ENCODE peak calls at places on chromosomes 13 and 19, in six cellular contexts. U is tibial nerve, Q is sigmoid colon, T is A549, S is transverse colon, E is stomach. P is an unnamed sample.

GRCh38 chr19:32222594-32222993 is 122.8 kb upstream of the ZNF507 start:
- DNase-seq in Q (no peak), U (no peak), E (no peak), T (no peak), S (no peak), P (no peak)

GRCh38 chr19:19642506-19643157 is 825 bp downstream of the GMIP start:
- DNase-seq in S (peak), Q (no peak), U (no peak), E (no peak), T (no peak), P (no peak)

GRCh38 chr13:103066991-103067390 is 774 bp upstream of the SLC10A2 start:
- DNase-seq in Q (no peak), S (no peak), T (no peak), U (no peak), E (no peak), P (no peak)

GRCh38 chr13:108902557-108903155 is 273.2 kb downstream of the MYO16 start:
- DNase-seq in U (no peak), S (no peak), T (no peak), E (no peak), Q (no peak), P (no peak)

GRCh38 chr19:1856698-1857603 is 6.4 kb downstream of the KLF16 start:
- DNase-seq in T (peak), Q (peak), E (peak), U (peak), S (peak), P (peak)

GRCh38 chr13:81142306-81142999 is 801.5 kb upstream of the SPRY2 start:
- DNase-seq in T (no peak), Q (no peak), S (no peak), U (no peak), E (no peak), P (no peak)

GRCh38 chr13:54029720-54030119 is 1001.1 kb downstream of the OLFM4 start:
- DNase-seq in T (no peak), S (no peak), U (no peak), E (no peak), Q (no peak), P (no peak)

GRCh38 chr13:93535256-93535655 is 308.6 kb downstream of the GPC6 start:
- DNase-seq in S (no peak), U (no peak), Q (no peak), T (peak), E (no peak), P (no peak)

GRCh38 chr19:35214766-35215422 is 13.6 kb downstream of the FAM187B start:
- DNase-seq in T (no peak), S (no peak), E (no peak), Q (no peak), U (no peak), P (no peak)

GRCh38 chr13:93248627-93249047 is 22.0 kb downstream of the GPC6 start:
- DNase-seq in S (no peak), Q (no peak), U (no peak), T (peak), E (peak), P (no peak)

GRCh38 chr13:44303681-44304432 is 69.8 kb upstream of the SERP2 start:
- DNase-seq in S (peak), Q (peak), T (no peak), U (no peak), E (peak), P (no peak)

GRCh38 chr13:30301827-30302226 is 5.5 kb downstream of the KATNAL1 start:
- DNase-seq in E (no peak), U (no peak), Q (no peak), T (no peak), S (no peak), P (no peak)

DNA sequence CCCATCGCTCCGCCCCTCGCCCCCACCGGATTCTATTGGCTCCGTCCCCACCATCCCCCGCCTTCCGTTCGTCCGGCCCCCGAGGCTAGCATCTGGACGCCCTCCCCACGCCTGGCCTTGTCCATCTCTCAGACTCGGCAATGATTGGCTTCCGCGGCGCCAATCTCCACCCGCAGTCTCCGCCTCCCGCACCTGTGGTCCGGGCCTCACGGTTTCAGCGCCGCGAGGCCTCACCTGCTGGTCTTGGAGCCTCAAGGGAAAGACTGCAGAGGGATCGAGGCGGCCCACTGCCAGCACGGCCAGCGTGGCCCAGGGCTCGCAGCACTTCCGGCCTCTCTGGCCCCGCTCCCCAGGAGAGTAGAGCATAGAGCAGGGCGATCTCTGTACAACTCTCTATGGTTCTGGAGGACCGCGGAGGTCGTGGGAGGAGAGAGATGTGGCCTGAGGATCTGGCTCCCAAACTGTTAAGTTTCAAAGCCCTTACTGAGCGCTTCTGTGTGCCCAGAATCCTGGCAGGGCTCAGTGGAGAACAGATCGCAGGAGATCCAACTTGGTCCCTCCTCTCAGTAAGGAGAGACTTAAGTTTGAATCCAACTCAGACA is at the start of gene ERCC1:
- DNase-seq in E (peak), U (peak), S (no peak), Q (peak), T (peak), P (no peak)
- TF ChIP-seq EP300 in E (no peak), U (no peak), S (no peak), Q (no peak), T (no peak), P (no peak)

DNA sequence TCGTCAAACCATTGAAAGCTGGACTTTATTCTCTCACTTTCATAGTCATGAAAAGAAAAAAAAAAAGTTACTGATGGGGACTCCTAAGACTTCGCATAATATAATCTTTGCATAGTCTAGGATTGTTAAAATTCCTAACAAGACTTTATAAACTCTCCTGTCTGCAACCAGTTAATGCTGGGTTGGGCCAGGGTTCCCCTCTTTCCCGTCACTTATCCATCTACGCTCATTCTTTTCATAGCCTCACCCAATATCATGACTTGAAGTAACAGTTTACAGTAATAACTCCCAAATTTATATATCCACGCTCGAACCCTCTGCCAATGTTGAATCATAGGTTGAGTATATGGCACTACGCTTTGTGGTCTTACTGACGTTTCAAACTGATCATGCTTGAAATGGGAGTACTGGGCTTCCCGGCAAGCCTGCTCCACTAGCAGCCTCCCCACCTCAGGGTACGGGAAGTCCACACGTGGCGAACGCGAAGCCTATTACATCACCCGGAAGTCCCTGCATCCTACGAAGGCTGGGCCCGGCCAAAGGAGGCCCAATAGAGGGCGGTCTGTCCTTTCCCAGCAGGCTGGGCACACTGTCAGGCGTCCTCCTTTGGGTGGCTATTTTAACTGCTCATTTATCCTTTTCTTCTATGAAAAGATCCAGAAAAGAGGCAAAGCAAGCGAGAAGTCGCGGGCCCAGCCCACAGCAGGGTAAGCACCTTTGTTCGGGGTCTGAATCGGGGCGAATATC is 694 bp upstream of the ZNF460 start:
- DNase-seq in T (peak), S (peak), Q (peak), E (peak), U (peak), P (peak)
- TF ChIP-seq POLR2A in T (peak), S (no peak), Q (no peak), E (no peak), U (peak), P (peak)

DNA sequence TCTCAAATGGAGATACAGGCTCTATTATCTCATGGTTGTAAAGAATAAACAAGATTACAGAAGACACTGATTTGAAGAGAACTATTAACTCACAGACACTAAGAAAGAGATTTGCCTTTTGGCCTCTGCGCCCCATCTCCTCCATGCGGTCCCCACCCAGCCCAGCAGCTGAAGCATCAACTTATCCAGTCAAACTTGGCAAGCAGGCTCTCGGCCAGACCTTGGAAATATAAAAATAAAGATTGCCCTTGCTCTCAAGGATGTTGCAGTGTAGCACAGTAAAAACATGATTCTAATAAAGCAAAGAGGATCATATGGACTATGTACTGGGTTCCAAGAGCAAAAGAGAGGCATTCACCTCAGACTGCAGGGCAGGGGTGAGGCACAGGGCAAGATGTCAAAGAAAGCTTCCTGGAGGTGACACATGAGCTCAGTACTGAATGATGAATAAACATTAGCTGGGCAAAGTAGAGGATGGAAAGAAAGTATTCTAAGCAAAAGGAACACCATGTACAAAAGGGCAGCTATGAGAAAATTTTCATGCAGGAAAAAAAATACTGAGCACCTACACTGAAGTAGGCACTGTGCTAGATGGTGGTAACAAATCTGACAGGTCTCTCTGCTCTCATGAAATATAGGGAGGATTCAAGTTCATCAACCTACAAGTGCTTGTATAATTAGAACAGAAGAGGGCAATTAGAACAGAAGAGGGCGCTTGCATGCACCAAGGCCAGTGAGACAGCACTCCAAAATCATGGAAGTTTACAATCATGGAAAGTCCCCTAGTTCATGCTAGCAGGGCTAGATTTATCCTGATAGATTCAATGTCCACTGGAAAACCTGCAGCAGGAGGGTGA is 85.0 kb downstream of the SACS start:
- DNase-seq in Q (no peak), S (no peak), T (peak), E (no peak), U (no peak), P (no peak)
- TF ChIP-seq EP300 in Q (no peak), S (no peak), T (no peak), E (peak), U (no peak), P (no peak)

GRCh38 chr13:41295973-41296372 is 15.1 kb upstream of the NAA16 start:
- DNase-seq in E (no peak), T (no peak), Q (no peak), U (no peak), S (no peak), P (no peak)

GRCh38 chr13:41296879-41297646 is 14.0 kb upstream of the NAA16 start:
- DNase-seq in S (no peak), T (no peak), Q (no peak), U (no peak), E (no peak), P (no peak)

GRCh38 chr13:41294914-41295313 is 16.2 kb upstream of the NAA16 start:
- DNase-seq in E (no peak), S (no peak), Q (no peak), T (no peak), U (no peak), P (no peak)

GRCh38 chr13:41291246-41291645 is 19.8 kb upstream of the NAA16 start:
- DNase-seq in S (no peak), E (no peak), U (no peak), Q (no peak), T (no peak), P (no peak)

GRCh38 chr13:41293272-41293671 is 17.8 kb upstream of the NAA16 start:
- DNase-seq in Q (no peak), U (no peak), E (no peak), T (no peak), S (no peak), P (no peak)
- TF ChIP-seq POLR2A in Q (no peak), U (no peak), E (no peak), T (no peak), S (no peak), P (no peak)

DNA sequence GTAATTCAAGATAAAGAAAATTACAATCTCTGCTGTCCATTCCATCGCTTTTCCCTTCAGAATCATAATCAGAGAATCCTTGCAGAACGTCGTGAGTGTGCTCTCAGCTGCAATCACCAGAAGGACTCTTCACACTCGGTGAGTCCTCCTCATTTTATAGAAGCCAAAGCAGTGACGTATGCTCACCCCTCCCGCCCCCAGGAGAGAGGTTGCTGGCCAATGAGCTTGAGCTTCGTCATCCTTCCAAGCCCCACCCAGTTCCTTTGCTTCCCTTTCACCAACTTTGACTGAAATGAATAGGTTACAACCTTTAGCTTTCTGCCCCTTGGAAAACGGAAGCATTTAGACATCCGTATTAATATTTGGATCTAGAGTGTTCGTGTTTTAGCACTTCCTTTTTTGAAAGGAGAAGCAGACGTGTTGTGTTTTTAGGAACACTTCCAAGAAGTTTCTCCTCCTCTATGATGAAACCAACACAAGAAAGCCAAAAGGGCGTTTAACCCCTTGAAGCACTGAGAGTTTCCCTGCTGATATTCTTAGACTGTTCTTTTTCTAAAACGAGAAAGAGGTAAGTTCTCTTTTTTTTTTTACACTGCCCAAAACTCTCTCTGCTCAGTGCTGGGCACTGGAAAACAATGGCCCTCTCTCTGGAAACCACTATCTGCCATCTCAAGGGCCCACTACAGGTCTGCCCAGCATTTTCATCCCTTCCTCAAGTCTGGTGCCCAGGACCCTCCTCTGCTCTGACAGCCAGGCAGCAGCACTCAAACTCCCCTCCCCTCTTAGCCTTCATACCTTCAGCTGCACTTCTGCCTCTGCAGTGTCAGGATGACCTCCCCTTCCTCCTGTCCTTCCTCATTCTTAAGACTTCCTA is 44.3 kb upstream of the CEACAM21 start:
- DNase-seq in S (peak), E (peak), U (peak), Q (peak), T (peak), P (peak)
- TF ChIP-seq EP300 in S (no peak), E (no peak), U (peak), Q (peak), T (no peak), P (no peak)

GRCh38 chr19:50488795-50489194 is 12.1 kb upstream of the GARIN5A start:
- DNase-seq in U (no peak), S (no peak), Q (no peak), E (no peak), T (no peak), P (no peak)
- TF ChIP-seq POLR2A in U (no peak), S (no peak), Q (no peak), E (no peak), T (no peak), P (no peak)

DNA sequence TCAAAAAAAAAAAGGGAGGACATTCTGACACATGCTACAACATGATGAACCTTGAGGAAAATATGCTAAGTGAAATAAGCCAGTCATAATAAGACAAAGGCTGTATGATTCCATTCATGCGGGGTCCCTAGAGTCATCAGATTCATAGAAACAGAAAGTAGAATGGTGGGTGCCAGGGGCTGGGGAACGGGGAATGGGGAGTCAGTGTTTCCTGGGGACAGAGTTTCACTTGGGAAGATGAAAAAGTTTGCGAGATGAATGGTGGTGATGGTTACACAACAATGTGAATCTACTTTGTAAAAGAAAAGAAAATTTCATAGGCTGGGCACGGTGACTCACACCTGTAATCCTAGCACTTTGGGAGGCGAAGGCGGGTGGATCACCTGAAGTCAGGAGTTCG is 6.1 kb upstream of the CLEC4G start:
- DNase-seq in U (no peak), S (no peak), Q (no peak), E (no peak), T (no peak), P (no peak)
- TF ChIP-seq EP300 in U (no peak), S (no peak), Q (no peak), E (no peak), T (no peak), P (no peak)

DNA sequence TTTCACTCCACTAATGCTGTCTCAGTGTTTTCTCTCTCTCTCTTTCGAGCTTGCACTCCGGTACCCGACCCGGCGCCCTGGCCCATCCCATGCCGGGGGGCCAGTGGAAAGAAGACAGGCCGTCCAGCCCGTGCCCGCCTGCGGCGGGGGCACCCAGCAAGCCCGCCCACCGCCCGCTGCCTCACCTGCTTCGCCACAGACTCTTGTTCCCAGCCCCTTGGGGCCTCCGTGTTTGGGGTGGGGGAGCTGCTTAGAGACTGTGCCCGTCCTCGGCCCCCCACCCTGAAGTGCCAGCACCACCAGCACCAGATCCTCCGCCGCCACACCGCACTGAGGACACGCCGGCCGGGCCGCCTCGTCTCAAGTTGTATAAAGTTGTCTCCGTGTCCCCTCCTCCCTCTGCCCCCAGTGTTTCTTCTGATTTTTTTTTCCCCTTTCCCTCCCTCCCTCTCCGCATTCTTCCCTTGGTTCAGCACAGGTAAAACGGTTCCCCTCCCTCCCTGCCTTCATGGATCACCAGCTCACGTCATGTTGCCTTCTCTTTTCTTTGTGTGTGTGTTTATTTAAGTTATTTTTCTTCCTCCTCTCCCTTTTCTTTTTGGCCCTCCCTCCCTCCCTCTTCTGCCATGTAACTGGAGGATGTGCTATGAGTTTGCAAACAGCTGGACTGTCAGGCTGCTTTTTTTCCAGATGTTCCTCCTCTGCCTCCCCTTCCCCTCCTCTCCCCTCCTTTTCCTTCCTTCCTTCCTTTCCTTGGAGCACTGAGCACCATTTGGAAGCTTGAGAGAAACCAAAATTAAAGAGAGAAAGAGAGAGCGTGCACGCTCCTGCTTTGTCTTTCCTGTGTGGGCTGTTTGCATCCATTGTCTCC is 2.1 kb downstream of the LENG9 start:
- DNase-seq in U (no peak), S (no peak), T (no peak), E (no peak), Q (no peak), P (peak)
- TF ChIP-seq POLR2A in U (no peak), S (no peak), T (no peak), E (no peak), Q (no peak), P (no peak)

DNA sequence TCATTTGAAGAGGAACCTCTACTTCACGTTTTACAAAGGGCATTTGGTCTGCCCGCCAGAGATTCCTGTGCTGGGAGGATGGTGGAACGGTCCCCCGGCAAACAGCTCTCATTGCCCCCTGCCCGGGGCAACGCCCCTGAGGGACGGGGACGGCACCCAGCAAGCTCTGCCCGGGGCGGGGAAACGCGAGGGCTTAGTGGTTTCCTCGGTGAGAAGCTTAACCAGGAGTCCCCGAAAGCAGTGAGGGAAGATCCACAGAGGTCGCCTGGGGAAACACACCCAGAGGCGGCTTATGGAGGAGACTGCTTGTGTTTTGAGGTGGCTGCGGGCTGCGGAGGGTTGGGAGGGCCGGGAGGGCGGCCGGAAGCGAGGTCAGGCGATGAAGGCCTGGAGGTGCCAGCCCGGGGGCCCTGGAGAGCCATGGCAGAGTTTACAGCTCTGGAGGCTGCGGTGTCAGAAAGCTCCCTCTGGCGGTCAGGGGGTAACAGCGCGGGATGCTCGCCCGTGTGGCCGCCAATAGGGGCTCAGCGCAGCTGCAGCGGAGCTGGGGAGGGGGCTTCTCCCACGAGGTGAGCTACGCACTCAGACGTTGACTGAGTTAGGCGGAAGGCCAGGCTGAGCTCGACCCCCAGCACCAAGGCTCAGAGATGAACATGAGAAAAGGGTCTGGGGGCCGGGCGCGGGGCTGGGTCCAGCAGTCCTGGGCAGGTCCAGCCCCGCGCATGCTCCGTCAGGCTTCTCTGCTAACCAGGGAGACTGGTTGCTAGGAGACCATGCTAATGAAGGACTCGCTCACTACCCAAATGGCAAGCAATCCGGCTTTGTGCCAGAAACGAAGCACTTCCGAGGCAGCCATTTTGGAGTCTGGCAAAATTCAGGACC is 652 bp upstream of the TPGS1 start:
- DNase-seq in Q (peak), S (peak), E (peak), T (peak), U (peak), P (peak)
- TF ChIP-seq EP300 in Q (no peak), S (no peak), E (no peak), T (no peak), U (no peak), P (no peak)

P was measured in suprapubic skin.